ENCODE peak calls at places on chromosomes 5 and 9, in four cellular contexts. One of them, this sample, is unnamed.

GRCh38 chr5:16510123-16510522 is 44.5 kb upstream of the ZNF622 start:
- DNase-seq in sigmoid colon: no peak
- DNase-seq in A549: no peak
- DNase-seq in T-helper 17 cell: no peak
- DNase-seq in this sample: no peak

GRCh38 chr9:112069318-112070169 is 105.6 kb downstream of the SUSD1 start:
- DNase-seq in sigmoid colon: no peak
- DNase-seq in A549: peak; percentile 24
- DNase-seq in T-helper 17 cell: no peak
- DNase-seq in this sample: peak; percentile 56

GRCh38 chr9:90306118-90306517 is 336.5 kb downstream of the DIRAS2 start:
- DNase-seq in sigmoid colon: no peak
- DNase-seq in A549: no peak
- DNase-seq in T-helper 17 cell: no peak
- DNase-seq in this sample: no peak

GRCh38 chr5:64665243-64665642 is 25.1 kb upstream of the SHISAL2B start:
- DNase-seq in sigmoid colon: no peak
- DNase-seq in A549: no peak
- DNase-seq in T-helper 17 cell: no peak
- DNase-seq in this sample: no peak

GRCh38 chr5:170426786-170427185 is 37.6 kb upstream of the KCNMB1 start:
- DNase-seq in sigmoid colon: no peak
- DNase-seq in A549: no peak
- DNase-seq in T-helper 17 cell: no peak
- DNase-seq in this sample: no peak

GRCh38 chr9:32384002-32384363 is 460 bp upstream of the ACO1 start:
- DNase-seq in sigmoid colon: no peak
- DNase-seq in A549: no peak
- DNase-seq in T-helper 17 cell: no peak
- DNase-seq in this sample: no peak

GRCh38 chr9:86043586-86043985 is 55.8 kb downstream of the GOLM1 start:
- DNase-seq in sigmoid colon: no peak
- DNase-seq in A549: no peak
- DNase-seq in T-helper 17 cell: no peak
- DNase-seq in this sample: no peak

GRCh38 chr5:16757146-16757545 is 140.3 kb upstream of the RETREG1 start:
- DNase-seq in sigmoid colon: no peak
- DNase-seq in A549: no peak
- DNase-seq in T-helper 17 cell: no peak
- DNase-seq in this sample: no peak

GRCh38 chr5:36904677-36905076 is 28.1 kb downstream of the NIPBL start:
- DNase-seq in sigmoid colon: no peak
- DNase-seq in A549: no peak
- DNase-seq in T-helper 17 cell: no peak
- DNase-seq in this sample: no peak

GRCh38 chr5:159785639-159786038 is 130.6 kb upstream of the ADRA1B start:
- DNase-seq in sigmoid colon: no peak
- DNase-seq in A549: no peak
- DNase-seq in T-helper 17 cell: no peak
- DNase-seq in this sample: no peak

GRCh38 chr9:110918316-110919054 is 119.8 kb downstream of the LPAR1 start:
- DNase-seq in sigmoid colon: no peak
- DNase-seq in A549: peak; percentile 41
- DNase-seq in T-helper 17 cell: no peak
- DNase-seq in this sample: no peak

GRCh38 chr9:12817702-12818101 is 42.9 kb downstream of the LURAP1L start:
- DNase-seq in sigmoid colon: peak; percentile 71
- DNase-seq in A549: peak; percentile 95
- DNase-seq in T-helper 17 cell: no peak
- DNase-seq in this sample: no peak

GRCh38 chr9:100216178-100216787 is 117.2 kb downstream of the INVS start:
- DNase-seq in sigmoid colon: no peak
- DNase-seq in A549: peak; percentile 64
- DNase-seq in T-helper 17 cell: peak; percentile 13
- DNase-seq in this sample: peak; percentile 71